ENCODE peak calls at places on chromosome 11, in ten cellular contexts. R is SJCRH30; Y is mammary epithelial cell; Q is small intestine; L is uterus; B is Panc1; X is thoracic aorta; V is CD8-positive, alpha-beta T cell; E is SK-N-SH; K is heart left ventricle. A is an unnamed sample. For H3K4me1 and H3K27me3, the result is how much of the 10 kb centered on the place peaks cover.

GRCh38 chr11:2306971-2307732 is 5.3 kb downstream of the TSPAN32 start:
- DNase-seq in R (no peak), Y (no peak), Q (no peak), L (peak), B (no peak), X (no peak), V (no peak), E (peak), K (peak), A (no peak)

GRCh38 chr11:106828976-106829375 is 189.3 kb downstream of the GUCY1A2 start:
- DNase-seq in R (no peak), Y (no peak), Q (no peak), L (no peak), B (no peak), X (no peak), V (no peak), E (no peak), K (no peak), A (no peak)

GRCh38 chr11:927871-928270 is 2.2 kb downstream of the AP2A2 start:
- DNase-seq in R (no peak), Y (no peak), Q (peak), L (no peak), B (no peak), X (no peak), V (peak), E (no peak), K (no peak), A (no peak)

GRCh38 chr11:126317681-126318641 is 14.1 kb downstream of the DCPS start:
- DNase-seq in R (peak), Y (peak), Q (no peak), L (peak), B (no peak), X (no peak), V (peak), E (peak), K (peak), A (no peak)

GRCh38 chr11:13487661-13488030 is 8.2 kb downstream of the PTH start:
- DNase-seq in R (peak), Y (no peak), Q (peak), L (no peak), B (no peak), X (no peak), V (peak), E (no peak), K (no peak), A (no peak)

GRCh38 chr11:30451642-30452041 is 128.7 kb downstream of the ARL14EP start:
- DNase-seq in R (no peak), Y (no peak), Q (no peak), L (no peak), B (no peak), X (no peak), V (no peak), E (no peak), K (no peak), A (no peak)

GRCh38 chr11:93541884-93542752 is 1.1 kb downstream of the SMCO4 start:
- DNase-seq in R (peak), Y (peak), Q (peak), L (peak), B (peak), X (no peak), V (peak), E (peak), K (peak), A (peak)

GRCh38 chr11:117970400-117971024 is 15.7 kb upstream of the IL10RA start:
- DNase-seq in R (no peak), Y (peak), Q (peak), L (no peak), B (no peak), X (no peak), V (no peak), E (no peak), K (no peak), A (no peak)

GRCh38 chr11:118565062-118565461 is 669 bp downstream of the IFT46 start:
- DNase-seq in R (no peak), Y (peak), Q (no peak), L (peak), B (no peak), X (peak), V (no peak), E (no peak), K (peak), A (no peak)

GRCh38 chr11:94424662-94425061 is 23.4 kb upstream of the GPR83 start:
- DNase-seq in R (no peak), Y (no peak), Q (no peak), L (no peak), B (no peak), X (no peak), V (no peak), E (no peak), K (no peak), A (no peak)

GRCh38 chr11:61910473-61911123 is 6.8 kb downstream of the RAB3IL1 start:
- DNase-seq in R (no peak), Y (no peak), Q (no peak), L (no peak), B (no peak), X (no peak), V (no peak), E (peak), K (no peak), A (no peak)

GRCh38 chr11:93519179-93519578 is 24.0 kb downstream of the SMCO4 start:
- DNase-seq in R (no peak), Y (no peak), Q (no peak), L (no peak), B (no peak), X (no peak), V (no peak), E (no peak), K (no peak), A (no peak)

GRCh38 chr11:113974741-113975470 is at the start of gene HTR3A:
- DNase-seq in R (peak), Y (no peak), Q (peak), L (peak), B (no peak), X (no peak), V (no peak), E (peak), K (peak), A (peak)

DNA sequence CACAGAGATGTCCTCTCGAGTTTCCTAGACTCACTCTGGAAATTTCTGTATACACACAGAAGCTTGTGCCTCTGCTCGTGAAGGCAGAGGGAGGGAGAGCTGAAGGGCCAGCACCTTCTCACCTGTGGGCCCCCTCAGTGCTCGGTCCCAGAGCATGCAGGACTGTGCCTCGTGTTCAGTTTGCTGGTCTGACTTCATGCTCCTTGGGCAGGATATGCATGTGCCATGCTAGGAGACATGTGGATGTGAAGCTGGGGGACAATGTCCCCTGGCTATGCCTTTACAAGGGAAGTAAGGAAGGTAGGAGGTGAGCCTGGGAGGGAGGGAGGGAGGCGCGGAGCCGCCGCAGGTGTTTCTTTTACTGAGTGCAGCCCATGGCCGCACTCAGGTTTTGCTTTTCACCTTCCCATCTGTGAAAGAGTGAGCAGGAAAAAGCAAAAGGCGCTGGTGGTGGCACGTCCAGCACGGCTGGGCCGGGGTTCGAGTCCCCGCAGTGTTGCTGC is 22.6 kb downstream of the NEAT1 start:
- DNase-seq in R (no peak), Y (peak), Q (peak), L (peak), B (no peak), X (no peak), V (no peak), E (no peak), K (no peak), A (no peak)
- H3K4me1 ChIP-seq in R (under half), Y (under half), Q (under half), L (under half), B (half or more), X (half or more), V (under half), E (under half), K (half or more), A (under half)

DNA sequence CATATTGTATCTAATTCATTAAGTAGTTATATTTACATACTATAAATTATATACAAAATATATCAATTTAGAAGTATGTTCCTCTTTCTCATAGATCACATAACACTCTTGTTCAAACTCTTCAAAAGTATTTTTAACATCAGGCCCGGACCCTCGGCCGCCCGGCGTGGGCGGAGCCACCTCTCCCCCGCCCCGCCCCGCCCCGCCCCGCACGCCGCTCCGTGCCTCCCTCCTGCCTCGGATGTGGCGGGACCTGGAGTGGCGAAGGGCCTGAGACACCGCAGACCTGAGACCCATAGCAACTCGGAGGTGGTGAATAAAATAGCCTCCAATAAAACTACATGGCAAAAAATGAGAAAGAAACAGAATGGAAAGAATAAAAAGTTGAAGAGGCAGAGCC is 105.9 kb upstream of the BDNF start:
- DNase-seq in R (no peak), Y (no peak), Q (no peak), L (no peak), B (no peak), X (no peak), V (no peak), E (no peak), K (no peak), A (no peak)
- H3K27me3 ChIP-seq in R (under half), Y (under half), Q (under half), L (under half), B (under half), X (under half), V (under half), E (under half), K (under half), A (under half)

GRCh38 chr11:72741849-72742521 is 10.2 kb downstream of the ARAP1 start:
- DNase-seq in R (no peak), Y (no peak), Q (no peak), L (no peak), B (no peak), X (no peak), V (no peak), E (no peak), K (no peak), A (no peak)
- H3K4me1 ChIP-seq in R (under half), Y (under half), Q (under half), L (under half), B (under half), X (under half), V (half or more), E (half or more), K (under half), A (under half)

GRCh38 chr11:69433741-69434140 is 47.7 kb upstream of the LINC01488 start:
- DNase-seq in R (peak), Y (no peak), Q (no peak), L (no peak), B (no peak), X (no peak), V (no peak), E (no peak), K (no peak), A (no peak)
- H3K27me3 ChIP-seq in R (under half), Y (under half), Q (under half), L (under half), B (under half), X (under half), V (under half), E (under half), K (under half), A (under half)

GRCh38 chr11:45091563-45092392 is 54.7 kb upstream of the PRDM11 start:
- DNase-seq in R (no peak), Y (no peak), Q (no peak), L (no peak), B (no peak), X (no peak), V (no peak), E (no peak), K (peak), A (peak)

GRCh38 chr11:45094958-45095690 is 51.3 kb upstream of the PRDM11 start:
- DNase-seq in R (no peak), Y (no peak), Q (no peak), L (no peak), B (no peak), X (no peak), V (no peak), E (no peak), K (peak), A (no peak)

GRCh38 chr11:45093761-45094455 is 52.5 kb upstream of the PRDM11 start:
- DNase-seq in R (no peak), Y (no peak), Q (no peak), L (no peak), B (no peak), X (no peak), V (no peak), E (no peak), K (peak), A (no peak)

GRCh38 chr11:45095691-45096010 is 50.8 kb upstream of the PRDM11 start:
- DNase-seq in R (no peak), Y (no peak), Q (no peak), L (no peak), B (no peak), X (no peak), V (no peak), E (no peak), K (peak), A (no peak)

DNA sequence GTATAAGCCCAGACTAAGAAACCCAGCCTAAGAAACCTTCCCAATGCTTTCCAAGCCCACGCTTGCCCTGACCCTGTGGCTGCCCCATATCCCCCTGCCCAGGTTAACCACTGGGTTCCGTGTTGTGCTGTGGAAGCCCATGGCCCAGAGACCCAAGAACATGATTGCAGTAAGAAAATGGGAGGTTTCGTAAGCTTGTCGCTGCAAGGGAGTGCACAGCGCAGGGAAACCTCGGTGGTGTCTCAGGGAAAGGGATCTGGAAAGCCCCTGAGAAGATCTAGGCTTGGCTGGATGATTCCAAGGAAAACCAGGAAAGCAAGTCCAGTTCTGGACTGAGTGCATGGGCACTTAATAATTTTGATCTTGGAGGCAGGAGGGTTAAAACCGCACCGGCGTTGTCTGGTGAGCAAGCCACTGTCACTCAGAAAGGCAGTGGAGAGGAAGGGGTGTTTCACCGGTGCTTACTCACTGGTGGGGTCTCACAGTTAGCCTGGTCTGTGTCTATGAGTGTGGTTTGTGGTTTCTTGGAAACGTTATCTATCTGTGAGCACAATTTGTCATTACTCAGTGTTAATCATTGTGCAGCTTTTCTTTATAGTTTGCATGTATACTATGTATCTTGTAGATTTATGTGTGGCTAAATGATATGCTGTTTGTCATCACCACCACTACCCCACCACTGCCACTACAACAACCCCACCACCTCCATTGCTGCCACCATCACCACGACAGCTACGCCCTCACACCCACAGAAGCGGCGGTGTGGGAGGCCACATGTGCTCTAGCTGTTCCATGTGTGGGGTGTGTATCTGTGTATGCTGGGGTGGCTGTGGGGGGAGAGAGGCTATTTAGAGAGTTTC is 53.3 kb upstream of the PRDM11 start:
- DNase-seq in R (no peak), Y (peak), Q (no peak), L (no peak), B (no peak), X (no peak), V (peak), E (no peak), K (no peak), A (no peak)
- H3K4me1 ChIP-seq in R (under half), Y (under half), Q (under half), L (under half), B (under half), X (half or more), V (under half), E (under half), K (under half), A (under half)

GRCh38 chr11:78905756-78906155 is 331.1 kb upstream of the NARS2 start:
- DNase-seq in R (no peak), Y (no peak), Q (no peak), L (no peak), B (no peak), X (no peak), V (no peak), E (no peak), K (no peak), A (no peak)
- H3K27me3 ChIP-seq in R (under half), Y (under half), Q (under half), L (under half), B (under half), X (under half), V (under half), E (under half), K (under half), A (under half)

DNA sequence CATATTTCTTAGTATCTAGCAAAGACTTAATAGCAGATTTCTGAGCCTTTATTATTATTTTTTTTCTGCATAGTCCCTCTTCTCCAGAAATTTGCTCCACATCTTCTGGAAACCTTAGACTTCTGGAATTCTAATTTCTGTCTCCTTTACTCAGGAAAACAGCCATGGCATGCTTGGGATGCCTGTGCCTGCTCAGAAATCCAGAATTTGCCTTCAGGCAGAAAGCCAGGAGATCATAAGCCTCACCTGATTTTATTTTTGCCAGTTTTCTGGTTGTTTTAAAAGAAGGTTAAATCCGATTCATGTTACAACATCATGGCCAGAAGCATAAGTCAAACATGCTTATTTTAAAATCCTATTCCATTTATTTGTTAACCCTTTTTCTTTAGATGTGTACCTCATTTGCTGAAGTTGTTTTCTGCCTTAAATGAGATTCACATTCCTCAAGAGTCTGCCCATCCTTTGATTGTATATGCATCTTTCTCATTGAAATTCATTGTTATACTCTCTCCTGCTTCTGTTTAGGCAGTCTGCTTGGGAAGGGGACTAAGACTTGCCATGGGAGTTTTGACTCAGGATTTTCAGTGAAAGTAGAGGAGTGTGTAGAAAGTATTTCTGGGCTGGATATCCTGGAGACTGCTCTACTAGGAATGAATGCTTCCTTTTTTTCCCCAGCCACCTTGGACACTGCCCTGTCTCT is 37.1 kb downstream of the SIK2 start:
- DNase-seq in R (no peak), Y (no peak), Q (no peak), L (no peak), B (no peak), X (no peak), V (no peak), E (no peak), K (no peak), A (no peak)
- H3K4me1 ChIP-seq in R (under half), Y (under half), Q (under half), L (under half), B (under half), X (under half), V (under half), E (under half), K (under half), A (under half)

GRCh38 chr11:16612234-16612571 is 126.2 kb upstream of the C11orf58 start:
- DNase-seq in R (no peak), Y (no peak), Q (no peak), L (no peak), B (no peak), X (no peak), V (no peak), E (no peak), K (no peak), A (no peak)
- H3K27me3 ChIP-seq in R (under half), Y (half or more), Q (under half), L (under half), B (half or more), X (under half), V (under half), E (under half), K (under half), A (half or more)

DNA sequence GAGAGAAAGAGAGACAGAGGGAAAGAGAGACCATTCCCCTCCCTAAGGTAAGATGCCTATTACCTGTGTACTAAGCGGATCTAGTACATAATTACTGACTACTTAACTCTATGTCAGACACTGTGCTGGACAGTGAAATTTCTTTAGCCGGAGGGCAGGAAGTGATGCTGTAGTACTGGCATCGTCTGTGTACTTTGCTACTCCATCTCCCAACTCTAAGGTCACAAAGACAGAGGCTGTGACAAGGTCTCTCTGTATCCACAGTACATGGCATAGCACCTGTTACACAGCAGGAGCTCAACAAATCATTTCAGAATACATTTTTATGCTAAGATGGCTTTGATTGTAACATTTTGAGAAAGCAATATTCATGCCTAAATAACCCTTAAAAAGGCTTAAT is 9.0 kb downstream of the BLID start:
- DNase-seq in R (no peak), Y (no peak), Q (no peak), L (no peak), B (no peak), X (no peak), V (no peak), E (no peak), K (no peak), A (no peak)
- H3K4me1 ChIP-seq in R (under half), Y (under half), Q (under half), L (under half), B (under half), X (half or more), V (under half), E (under half), K (under half), A (under half)

A was measured in iPS DF 6.9.